ENCODE peak calls at places on chromosomes 16 and 17, in seven cellular contexts. S, C, J, K, Q, Y and P are unnamed samples.

GRCh38 chr16:13587171-13587570 is 332.8 kb upstream of the ERCC4 start:
- DNase-seq in S (no peak), C (no peak), J (no peak), K (no peak), Q (no peak), Y (no peak), P (no peak)

GRCh38 chr16:3098459-3099394 is at the start of gene ZSCAN10:
- DNase-seq in S (no peak), C (no peak), J (no peak), K (no peak), Q (peak), Y (no peak), P (no peak)

GRCh38 chr16:68244481-68244902 is 681 bp upstream of the PLA2G15 start:
- DNase-seq in S (no peak), C (no peak), J (no peak), K (no peak), Q (no peak), Y (no peak), P (no peak)

GRCh38 chr17:74396567-74396966 is 29.3 kb downstream of the GPR142 start:
- DNase-seq in S (no peak), C (no peak), J (no peak), K (no peak), Q (no peak), Y (no peak), P (no peak)

GRCh38 chr16:55498101-55498500 is 10.8 kb upstream of the LPCAT2 start:
- DNase-seq in S (no peak), C (no peak), J (no peak), K (no peak), Q (no peak), Y (no peak), P (no peak)

GRCh38 chr16:9191274-9191850 is 99.9 kb downstream of the HAPSTR1 start:
- DNase-seq in S (no peak), C (no peak), J (no peak), K (no peak), Q (no peak), Y (no peak), P (no peak)

GRCh38 chr17:50414808-50415207 is 11.2 kb upstream of the ACSF2 start:
- DNase-seq in S (no peak), C (peak), J (no peak), K (no peak), Q (no peak), Y (no peak), P (no peak)

GRCh38 chr17:78885956-78886355 is 17.0 kb downstream of the CEP295NL start:
- DNase-seq in S (no peak), C (no peak), J (no peak), K (peak), Q (no peak), Y (no peak), P (no peak)

GRCh38 chr16:593406-593805 is 3.5 kb downstream of the RAB40C start:
- DNase-seq in S (peak), C (no peak), J (peak), K (peak), Q (no peak), Y (no peak), P (no peak)

GRCh38 chr17:48610282-48611211 is at the start of gene HOXB7:
- DNase-seq in S (no peak), C (peak), J (peak), K (peak), Q (no peak), Y (peak), P (peak)

GRCh38 chr16:63422633-63423032 is 1386.4 kb upstream of the CDH8 start:
- DNase-seq in S (no peak), C (no peak), J (no peak), K (no peak), Q (no peak), Y (no peak), P (no peak)

GRCh38 chr16:86704516-86704915 is 126.2 kb downstream of the FOXL1 start:
- DNase-seq in S (no peak), C (no peak), J (no peak), K (no peak), Q (no peak), Y (no peak), P (no peak)

GRCh38 chr17:9977175-9977574 is 72.1 kb upstream of the RCVRN start:
- DNase-seq in S (no peak), C (peak), J (no peak), K (no peak), Q (no peak), Y (no peak), P (no peak)

GRCh38 chr17:71855000-71855399 is 265.8 kb upstream of the SOX9 start:
- DNase-seq in S (no peak), C (no peak), J (no peak), K (no peak), Q (no peak), Y (no peak), P (no peak)

GRCh38 chr17:7041607-7042506 is 2.0 kb downstream of the SLC16A11 start:
- DNase-seq in S (no peak), C (no peak), J (peak), K (no peak), Q (no peak), Y (peak), P (no peak)
- TF ChIP-seq EZH2 in S (no peak), C (no peak), J (no peak), K (no peak), Q (no peak), Y (no peak), P (no peak)

GRCh38 chr17:75668489-75668888 is 1.4 kb downstream of the SAP30BP start:
- DNase-seq in S (no peak), C (peak), J (no peak), K (no peak), Q (no peak), Y (no peak), P (no peak)
- H3K4me3 ChIP-seq in S (peak), C (peak), J (peak), K (peak), Q (no peak), Y (peak), P (peak)

DNA sequence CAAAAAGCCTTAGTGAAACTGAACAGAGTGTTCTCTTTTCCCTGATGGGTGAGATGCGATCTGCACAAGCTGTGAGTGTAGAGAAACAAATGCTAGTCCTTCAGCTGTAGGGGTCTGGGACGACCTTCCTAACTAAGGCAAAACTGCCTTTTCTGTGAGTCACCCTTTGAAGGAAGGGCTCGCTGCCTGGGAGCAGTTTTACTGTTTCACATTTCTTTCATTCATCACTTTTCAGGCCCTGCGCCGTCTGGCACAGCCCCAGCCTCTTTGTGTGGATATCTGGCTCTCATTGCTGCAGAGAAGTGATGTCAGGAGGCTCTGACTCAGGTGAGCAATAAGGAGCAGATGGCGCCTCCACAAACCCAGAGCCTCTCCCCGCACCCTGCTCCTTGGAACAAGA is 57.4 kb downstream of the HS3ST3A1 start:
- DNase-seq in S (peak), C (peak), J (peak), K (no peak), Q (peak), Y (no peak), P (peak)
- H2AFZ ChIP-seq in S (peak), C (no peak), J (no peak), K (no peak), Q (no peak), Y (no peak), P (no peak)

DNA sequence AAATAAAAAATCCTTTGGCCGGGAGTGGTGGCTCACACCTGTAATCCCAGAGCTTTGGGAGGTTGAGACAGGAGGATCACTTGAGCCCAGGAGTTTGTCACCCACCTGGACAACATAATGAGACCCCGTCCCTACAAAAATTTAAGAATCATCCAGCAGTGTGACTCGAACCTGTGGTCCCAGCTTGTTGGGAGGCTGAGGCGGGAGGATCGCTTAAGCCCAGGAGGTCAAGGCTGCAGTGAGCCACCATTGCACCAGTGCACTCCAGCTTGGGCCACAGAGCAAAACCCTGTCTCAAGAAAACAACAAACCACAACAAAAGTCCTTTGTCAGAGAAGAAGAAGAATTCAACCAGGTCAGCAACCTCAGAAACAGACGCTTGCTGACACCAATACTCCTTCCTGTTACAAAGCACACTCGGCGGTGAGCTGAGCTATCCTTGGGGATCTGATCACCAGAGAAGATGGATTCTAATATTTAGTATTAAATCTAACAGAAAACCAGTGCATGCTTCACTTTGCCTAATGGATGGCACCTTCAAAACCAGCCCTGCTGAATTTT is 12.9 kb upstream of the PVALEF start:
- DNase-seq in S (no peak), C (no peak), J (no peak), K (no peak), Q (no peak), Y (peak), P (no peak)
- TF ChIP-seq EZH2 in S (no peak), C (no peak), J (no peak), K (no peak), Q (no peak), Y (no peak), P (no peak)